ENCODE peak calls at places on chromosome 21, in seven cellular contexts. D is Daoy; M is HL-60; W is mucosa of descending colon; B is stimulated activated CD4-positive, alpha-beta T cell treated with anti-CD3 and anti-CD28 coated beads, Interleukin-4, amount 100 ng/mL, for 4 hours; L is stimulated activated naive CD8-positive, alpha-beta T cell treated with anti-CD3 and anti-CD28 coated beads, Interleukin-15, amount 100 ng/mL, for 72 hours; A is NCI-H1694 treated with DMSO at 0.1 percent for 48 hours. E is an unnamed sample.

GRCh38 chr21:32597205-32597604 is 11.9 kb upstream of the TCP10L start:
- DNase-seq in D (peak), M (no peak), W (no peak), B (no peak), L (no peak), A (no peak), E (peak)

GRCh38 chr21:35648512-35648911 is 411.8 kb downstream of the SETD4 start:
- DNase-seq in D (no peak), M (no peak), W (no peak), B (no peak), L (no peak), A (no peak), E (no peak)

GRCh38 chr21:31143021-31143420 is 104.7 kb upstream of the KRTAP19-8 start:
- DNase-seq in D (no peak), M (no peak), W (no peak), B (no peak), L (no peak), A (no peak), E (no peak)

GRCh38 chr21:29025328-29025713 is 853 bp downstream of the USP16 start:
- DNase-seq in D (no peak), M (no peak), W (no peak), B (no peak), L (no peak), A (no peak), E (no peak)

GRCh38 chr21:26185446-26185845 is 14.9 kb upstream of the APP start:
- DNase-seq in D (no peak), M (no peak), W (no peak), B (no peak), L (no peak), A (no peak), E (no peak)

GRCh38 chr21:27681841-27682240 is 715.0 kb upstream of the ADAMTS5 start:
- DNase-seq in D (no peak), M (no peak), W (no peak), B (no peak), L (no peak), A (no peak), E (no peak)

GRCh38 chr21:46108827-46109226 is 10.9 kb downstream of the COL6A2 start:
- DNase-seq in D (no peak), M (no peak), W (peak), B (no peak), L (peak), A (no peak), E (no peak)

GRCh38 chr21:35265170-35265877 is 216.2 kb upstream of the RUNX1 start:
- DNase-seq in D (peak), M (no peak), W (no peak), B (no peak), L (no peak), A (no peak), E (no peak)

GRCh38 chr21:43824250-43824882 is 35.0 kb downstream of the RRP1 start:
- DNase-seq in D (peak), M (no peak), W (no peak), B (no peak), L (no peak), A (no peak), E (peak)

GRCh38 chr21:14114251-14114650 is 96.5 kb downstream of the LIPI start:
- DNase-seq in D (no peak), M (no peak), W (peak), B (no peak), L (no peak), A (no peak), E (no peak)

GRCh38 chr21:35226960-35227741 is 178.0 kb upstream of the RUNX1 start:
- DNase-seq in D (no peak), M (peak), W (peak), B (peak), L (peak), A (no peak), E (no peak)

GRCh38 chr21:44708213-44708865 is 3.0 kb downstream of the TSPEAR start:
- DNase-seq in D (no peak), M (no peak), W (no peak), B (no peak), L (no peak), A (no peak), E (no peak)

GRCh38 chr21:33828083-33828482 is 87.5 kb downstream of the ATP5PO start:
- DNase-seq in D (no peak), M (no peak), W (no peak), B (no peak), L (no peak), A (no peak), E (no peak)

GRCh38 chr21:42218836-42219605 is at the start of gene ABCG1:
- DNase-seq in D (peak), M (no peak), W (peak), B (peak), L (peak), A (no peak), E (no peak)

GRCh38 chr21:45312296-45312695 is 24.6 kb upstream of the POFUT2 start:
- DNase-seq in D (no peak), M (no peak), W (no peak), B (no peak), L (no peak), A (no peak), E (no peak)

GRCh38 chr21:42159560-42160110 is 59.3 kb upstream of the ABCG1 start:
- DNase-seq in D (no peak), M (no peak), W (no peak), B (no peak), L (no peak), A (no peak), E (no peak)

GRCh38 chr21:45497846-45498645 is 44.2 kb downstream of the SLC19A1 start:
- DNase-seq in D (no peak), M (no peak), W (no peak), B (no peak), L (no peak), A (no peak), E (no peak)

GRCh38 chr21:44919913-44920693 is 596 bp downstream of the ITGB2 start:
- DNase-seq in D (no peak), M (peak), W (no peak), B (no peak), L (no peak), A (no peak), E (no peak)

GRCh38 chr21:35543746-35544145 is 494.6 kb upstream of the RUNX1 start:
- DNase-seq in D (no peak), M (no peak), W (no peak), B (no peak), L (no peak), A (no peak), E (no peak)

GRCh38 chr21:15483138-15483780 is 246.5 kb upstream of the USP25 start:
- DNase-seq in D (peak), M (peak), W (peak), B (peak), L (peak), A (peak), E (peak)

GRCh38 chr21:27201197-27201596 is 234.3 kb upstream of the ADAMTS5 start:
- DNase-seq in D (no peak), M (no peak), W (no peak), B (no peak), L (no peak), A (no peak), E (no peak)

GRCh38 chr21:44927587-44928461 is 7.1 kb upstream of the ITGB2 start:
- DNase-seq in D (peak), M (peak), W (peak), B (peak), L (peak), A (no peak), E (peak)

E was measured in stromal cell of bone marrow.